ENCODE peak calls at places on chromosome 20, in seven cellular contexts. One of them, this sample, is unnamed.

GRCh38 chr20:11111191-11111590 is 437.4 kb upstream of the JAG1 start:
- DNase-seq in psoas muscle: no peak
- DNase-seq in ascending aorta: no peak
- DNase-seq in right atrium auricular region: no peak
- DNase-seq in fibroblast of lung: no peak
- DNase-seq in CD4-positive, alpha-beta T cell: no peak
- DNase-seq in HCT116: no peak
- DNase-seq in this sample: no peak

GRCh38 chr20:39291301-39291700 is 329.2 kb downstream of the DHX35 start:
- DNase-seq in psoas muscle: no peak
- DNase-seq in ascending aorta: no peak
- DNase-seq in right atrium auricular region: no peak
- DNase-seq in fibroblast of lung: peak; percentile 15
- DNase-seq in CD4-positive, alpha-beta T cell: no peak
- DNase-seq in HCT116: no peak
- DNase-seq in this sample: no peak

GRCh38 chr20:59412896-59413295 is 112.5 kb downstream of the EDN3 start:
- DNase-seq in psoas muscle: no peak
- DNase-seq in ascending aorta: no peak
- DNase-seq in right atrium auricular region: no peak
- DNase-seq in fibroblast of lung: no peak
- DNase-seq in CD4-positive, alpha-beta T cell: no peak
- DNase-seq in HCT116: no peak
- DNase-seq in this sample: no peak

GRCh38 chr20:54759589-54759988 is 284.2 kb downstream of the DOK5 start:
- DNase-seq in psoas muscle: no peak
- DNase-seq in ascending aorta: no peak
- DNase-seq in right atrium auricular region: no peak
- DNase-seq in fibroblast of lung: no peak
- DNase-seq in CD4-positive, alpha-beta T cell: no peak
- DNase-seq in HCT116: no peak
- DNase-seq in this sample: no peak

GRCh38 chr20:17287503-17287902 is 60.7 kb downstream of the PCSK2 start:
- DNase-seq in psoas muscle: no peak
- DNase-seq in ascending aorta: no peak
- DNase-seq in right atrium auricular region: no peak
- DNase-seq in fibroblast of lung: no peak
- DNase-seq in CD4-positive, alpha-beta T cell: no peak
- DNase-seq in HCT116: no peak
- DNase-seq in this sample: no peak

GRCh38 chr20:59171986-59172385 is 8.4 kb downstream of the ZNF831 start:
- DNase-seq in psoas muscle: no peak
- DNase-seq in ascending aorta: no peak
- DNase-seq in right atrium auricular region: peak; percentile 11
- DNase-seq in fibroblast of lung: no peak
- DNase-seq in CD4-positive, alpha-beta T cell: no peak
- DNase-seq in HCT116: no peak
- DNase-seq in this sample: no peak

GRCh38 chr20:34983995-34984735 is 28.5 kb downstream of the MYH7B start:
- DNase-seq in psoas muscle: no peak
- DNase-seq in ascending aorta: no peak
- DNase-seq in right atrium auricular region: no peak
- DNase-seq in fibroblast of lung: no peak
- DNase-seq in CD4-positive, alpha-beta T cell: no peak
- DNase-seq in HCT116: no peak
- DNase-seq in this sample: no peak

GRCh38 chr20:46977204-46977603 is 82.6 kb downstream of the EYA2 start:
- DNase-seq in psoas muscle: no peak
- DNase-seq in ascending aorta: no peak
- DNase-seq in right atrium auricular region: no peak
- DNase-seq in fibroblast of lung: no peak
- DNase-seq in CD4-positive, alpha-beta T cell: no peak
- DNase-seq in HCT116: no peak
- DNase-seq in this sample: no peak

GRCh38 chr20:4875578-4876067 is 125.7 kb downstream of the SLC23A2 start:
- DNase-seq in psoas muscle: no peak
- DNase-seq in ascending aorta: no peak
- DNase-seq in right atrium auricular region: no peak
- DNase-seq in fibroblast of lung: no peak
- DNase-seq in CD4-positive, alpha-beta T cell: no peak
- DNase-seq in HCT116: no peak
- DNase-seq in this sample: no peak

GRCh38 chr20:45774933-45775332 is 16.8 kb downstream of the WFDC3 start:
- DNase-seq in psoas muscle: no peak
- DNase-seq in ascending aorta: no peak
- DNase-seq in right atrium auricular region: no peak
- DNase-seq in fibroblast of lung: no peak
- DNase-seq in CD4-positive, alpha-beta T cell: no peak
- DNase-seq in HCT116: no peak
- DNase-seq in this sample: no peak

DNA sequence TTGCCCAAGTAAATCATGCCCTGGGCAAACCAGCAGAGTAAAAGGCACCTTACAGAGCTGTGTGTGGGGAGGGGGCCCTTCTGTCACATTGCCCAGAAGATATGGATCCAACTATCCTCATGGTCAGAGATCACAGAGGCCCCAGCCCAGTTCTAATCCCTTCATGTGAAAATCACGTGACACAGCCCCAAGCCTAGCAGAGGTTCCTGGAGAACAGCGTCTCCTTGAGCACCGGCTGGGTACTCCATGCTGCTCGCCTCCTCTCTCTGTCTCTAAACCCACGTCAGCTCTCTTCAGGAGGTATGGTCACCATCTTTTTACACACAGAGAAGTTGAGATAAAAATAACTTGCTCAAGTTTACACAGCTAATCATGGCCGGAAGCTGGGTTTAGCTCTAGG is 230.2 kb downstream of the ANKRD60 start:
- DNase-seq in psoas muscle: no peak
- DNase-seq in ascending aorta: no peak
- DNase-seq in right atrium auricular region: no peak
- DNase-seq in fibroblast of lung: no peak
- DNase-seq in CD4-positive, alpha-beta T cell: no peak
- DNase-seq in HCT116: no peak
- DNase-seq in this sample: no peak
- TF ChIP-seq CTCF in psoas muscle: no peak
- TF ChIP-seq CTCF in ascending aorta: no peak
- TF ChIP-seq CTCF in right atrium auricular region: no peak
- TF ChIP-seq CTCF in fibroblast of lung: no peak
- TF ChIP-seq CTCF in CD4-positive, alpha-beta T cell: no peak
- TF ChIP-seq CTCF in HCT116: peak; percentile 37
- TF ChIP-seq CTCF in this sample: no peak

DNA sequence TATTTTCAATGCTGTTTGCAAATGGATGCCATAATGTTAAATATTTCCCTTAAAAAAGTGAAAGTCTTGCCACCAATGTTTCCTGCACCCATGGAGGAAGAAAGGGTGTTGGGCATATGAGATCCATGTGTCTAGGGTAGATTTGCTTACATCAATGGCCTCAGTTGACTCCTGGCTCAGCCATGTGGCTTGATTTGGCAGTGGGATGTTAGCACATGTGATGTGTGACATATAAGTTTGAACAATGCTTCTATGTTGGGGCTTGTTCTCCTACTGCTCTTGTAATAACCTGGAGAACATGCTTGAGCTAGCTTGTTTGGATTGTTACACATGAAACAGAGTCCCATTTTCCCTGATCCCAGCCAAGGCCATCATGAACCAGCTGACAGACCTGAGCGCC is 187.6 kb downstream of the SCP2D1 start:
- DNase-seq in psoas muscle: no peak
- DNase-seq in ascending aorta: no peak
- DNase-seq in right atrium auricular region: no peak
- DNase-seq in fibroblast of lung: no peak
- DNase-seq in CD4-positive, alpha-beta T cell: no peak
- DNase-seq in HCT116: no peak
- DNase-seq in this sample: no peak
- H3K27me3 ChIP-seq in psoas muscle: no peaks in the 10 kb centered on the region
- H3K27me3 ChIP-seq in ascending aorta: no peaks in the 10 kb centered on the region
- H3K27me3 ChIP-seq in right atrium auricular region: no peaks in the 10 kb centered on the region
- H3K27me3 ChIP-seq in fibroblast of lung: no peaks in the 10 kb centered on the region
- H3K27me3 ChIP-seq in CD4-positive, alpha-beta T cell: no peaks in the 10 kb centered on the region
- H3K27me3 ChIP-seq in HCT116: no peaks in the 10 kb centered on the region
- H3K27me3 ChIP-seq in this sample: no peaks in the 10 kb centered on the region

GRCh38 chr20:57124346-57124745 is 142.1 kb downstream of the BMP7 start:
- DNase-seq in psoas muscle: no peak
- DNase-seq in ascending aorta: no peak
- DNase-seq in right atrium auricular region: no peak
- DNase-seq in fibroblast of lung: no peak
- DNase-seq in CD4-positive, alpha-beta T cell: no peak
- DNase-seq in HCT116: no peak
- DNase-seq in this sample: no peak

GRCh38 chr20:57128051-57128757 is 138.2 kb downstream of the BMP7 start:
- DNase-seq in psoas muscle: no peak
- DNase-seq in ascending aorta: no peak
- DNase-seq in right atrium auricular region: no peak
- DNase-seq in fibroblast of lung: no peak
- DNase-seq in CD4-positive, alpha-beta T cell: no peak
- DNase-seq in HCT116: no peak
- DNase-seq in this sample: no peak

GRCh38 chr20:57124800-57125399 is 141.5 kb downstream of the BMP7 start:
- DNase-seq in psoas muscle: no peak
- DNase-seq in ascending aorta: no peak
- DNase-seq in right atrium auricular region: no peak
- DNase-seq in fibroblast of lung: no peak
- DNase-seq in CD4-positive, alpha-beta T cell: no peak
- DNase-seq in HCT116: no peak
- DNase-seq in this sample: no peak

GRCh38 chr20:57129303-57129702 is 137.1 kb downstream of the BMP7 start:
- DNase-seq in psoas muscle: no peak
- DNase-seq in ascending aorta: no peak
- DNase-seq in right atrium auricular region: no peak
- DNase-seq in fibroblast of lung: no peak
- DNase-seq in CD4-positive, alpha-beta T cell: no peak
- DNase-seq in HCT116: no peak
- DNase-seq in this sample: no peak

DNA sequence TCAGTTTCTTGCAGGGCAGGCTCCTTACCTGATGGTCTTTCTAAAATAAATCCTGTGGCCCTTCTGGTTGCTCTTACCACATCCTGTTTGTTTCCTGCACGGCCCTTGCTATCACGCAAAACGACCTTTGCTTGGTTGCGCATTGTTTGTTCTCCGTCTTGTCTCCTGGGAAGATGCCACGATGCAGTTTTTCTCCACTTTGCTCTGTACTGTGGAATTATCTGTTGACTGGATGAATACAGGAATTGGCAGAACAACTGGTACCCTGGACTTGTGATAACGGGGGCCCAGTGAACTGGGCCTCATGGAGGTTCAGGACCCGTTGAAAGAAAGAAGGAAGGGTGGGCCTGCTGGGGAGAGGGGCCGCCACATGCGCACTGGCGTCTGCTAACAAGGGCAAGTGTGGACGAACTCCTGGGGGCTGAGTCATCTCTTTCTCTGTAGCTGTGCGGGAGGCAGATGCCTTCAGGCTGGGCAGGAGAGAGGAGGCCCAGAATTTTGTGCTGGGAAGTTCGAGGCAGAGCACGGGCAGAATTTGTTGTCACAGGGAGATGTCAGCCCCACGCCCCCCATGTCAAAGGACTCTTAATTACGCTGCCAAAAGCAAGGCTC is 139.9 kb downstream of the BMP7 start:
- DNase-seq in psoas muscle: no peak
- DNase-seq in ascending aorta: no peak
- DNase-seq in right atrium auricular region: no peak
- DNase-seq in fibroblast of lung: no peak
- DNase-seq in CD4-positive, alpha-beta T cell: no peak
- DNase-seq in HCT116: no peak
- DNase-seq in this sample: no peak
- TF ChIP-seq CTCF in psoas muscle: no peak
- TF ChIP-seq CTCF in ascending aorta: no peak
- TF ChIP-seq CTCF in right atrium auricular region: no peak
- TF ChIP-seq CTCF in fibroblast of lung: no peak
- TF ChIP-seq CTCF in CD4-positive, alpha-beta T cell: no peak
- TF ChIP-seq CTCF in HCT116: no peak
- TF ChIP-seq CTCF in this sample: no peak

DNA sequence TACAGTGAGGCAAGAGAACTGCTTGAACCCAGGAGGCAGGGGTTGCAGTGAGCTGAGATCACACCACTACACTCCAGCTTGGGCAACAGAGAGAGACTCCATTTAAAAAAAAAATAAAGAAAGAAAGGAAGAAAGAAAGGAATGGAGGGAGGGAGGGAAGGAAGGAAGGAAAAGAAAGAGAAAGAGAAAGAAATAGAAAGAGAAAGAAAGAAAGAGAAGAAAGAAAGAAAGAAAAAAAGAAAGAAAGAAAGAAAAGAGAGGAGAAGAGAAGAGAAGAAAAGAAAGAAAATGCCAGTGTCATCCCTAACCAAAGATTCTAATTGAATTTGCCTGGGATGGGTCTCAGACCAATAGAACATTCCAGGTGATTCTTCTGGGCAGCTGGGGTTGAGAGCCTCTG is 4.2 kb downstream of the TGM3 start:
- DNase-seq in psoas muscle: no peak
- DNase-seq in ascending aorta: no peak
- DNase-seq in right atrium auricular region: no peak
- DNase-seq in fibroblast of lung: no peak
- DNase-seq in CD4-positive, alpha-beta T cell: no peak
- DNase-seq in HCT116: no peak
- DNase-seq in this sample: no peak
- H3K27me3 ChIP-seq in psoas muscle: peaks cover 3% of the 10 kb centered on the region
- H3K27me3 ChIP-seq in ascending aorta: no peaks in the 10 kb centered on the region
- H3K27me3 ChIP-seq in right atrium auricular region: no peaks in the 10 kb centered on the region
- H3K27me3 ChIP-seq in fibroblast of lung: no peaks in the 10 kb centered on the region
- H3K27me3 ChIP-seq in CD4-positive, alpha-beta T cell: peaks cover 4% of the 10 kb centered on the region
- H3K27me3 ChIP-seq in HCT116: no peaks in the 10 kb centered on the region
- H3K27me3 ChIP-seq in this sample: peaks cover 3% of the 10 kb centered on the region